ENCODE peak calls at places on chromosomes 3 and 15, in six cellular contexts. H is right atrium auricular region, J is adrenal gland, L is esophagus muscularis mucosa, B is K562, M is PC-3. U is an unnamed sample. For H3K36me3, the result is how much of the 10 kb centered on the place peaks cover.

GRCh38 chr3:96622878-96623277 is 191.5 kb upstream of the EPHA6 start:
- DNase-seq in H (no peak), J (no peak), L (no peak), B (no peak), M (no peak), U (no peak)

GRCh38 chr15:85582719-85583089 is 202.3 kb downstream of the AKAP13 start:
- DNase-seq in H (peak), J (peak), L (no peak), B (peak), M (no peak), U (no peak)

GRCh38 chr3:193040836-193041672 is 123.4 kb upstream of the MB21D2 start:
- DNase-seq in H (no peak), J (peak), L (peak), B (peak), M (peak), U (peak)

GRCh38 chr3:16961621-16962205 is 77.0 kb downstream of the PLCL2 start:
- DNase-seq in H (no peak), J (no peak), L (no peak), B (no peak), M (no peak), U (no peak)

GRCh38 chr15:33724321-33725036 is 243.8 kb upstream of the CHRM5 start:
- DNase-seq in H (no peak), J (no peak), L (no peak), B (no peak), M (no peak), U (no peak)

GRCh38 chr3:133211449-133211848 is 173.3 kb downstream of the TMEM108 start:
- DNase-seq in H (no peak), J (no peak), L (no peak), B (peak), M (no peak), U (no peak)

GRCh38 chr3:153757839-153758238 is 363.4 kb upstream of the ARHGEF26 start:
- DNase-seq in H (no peak), J (no peak), L (no peak), B (no peak), M (no peak), U (no peak)

GRCh38 chr3:116815831-116816588 is 106.4 kb downstream of the TUSC7 start:
- DNase-seq in H (no peak), J (no peak), L (no peak), B (no peak), M (no peak), U (no peak)

GRCh38 chr3:192563417-192563816 is 163.9 kb downstream of the FGF12 start:
- DNase-seq in H (no peak), J (no peak), L (no peak), B (no peak), M (no peak), U (no peak)

GRCh38 chr15:75186044-75186443 is 15.6 kb upstream of the C15orf39 start:
- DNase-seq in H (no peak), J (no peak), L (no peak), B (no peak), M (no peak), U (no peak)

GRCh38 chr3:4718179-4718736 is 225.1 kb downstream of the ITPR1 start:
- DNase-seq in H (no peak), J (no peak), L (no peak), B (no peak), M (no peak), U (no peak)

GRCh38 chr15:49675051-49675450 is 54.2 kb downstream of the DTWD1 start:
- DNase-seq in H (no peak), J (no peak), L (no peak), B (no peak), M (peak), U (peak)

GRCh38 chr15:91522609-91523332 is 330.7 kb upstream of the SLCO3A1 start:
- DNase-seq in H (no peak), J (no peak), L (peak), B (peak), M (peak), U (no peak)

GRCh38 chr3:69439683-69440270 is 53.9 kb upstream of the FRMD4B start:
- DNase-seq in H (no peak), J (no peak), L (no peak), B (peak), M (peak), U (no peak)

GRCh38 chr15:90187257-90187868 is 13.8 kb upstream of the SEMA4B start:
- DNase-seq in H (no peak), J (no peak), L (no peak), B (no peak), M (no peak), U (no peak)

GRCh38 chr3:15440891-15441290 is 13.5 kb downstream of the EAF1 start:
- DNase-seq in H (no peak), J (peak), L (no peak), B (no peak), M (no peak), U (no peak)

GRCh38 chr3:46270474-46270873 is 28.2 kb downstream of the CCR3 start:
- DNase-seq in H (no peak), J (no peak), L (peak), B (no peak), M (no peak), U (no peak)

GRCh38 chr3:171936231-171936841 is 93.2 kb downstream of the TMEM212 start:
- DNase-seq in H (no peak), J (peak), L (no peak), B (peak), M (peak), U (no peak)

GRCh38 chr3:76715426-76715825 is 324.5 kb upstream of the ROBO2 start:
- DNase-seq in H (no peak), J (no peak), L (no peak), B (no peak), M (no peak), U (no peak)
- H3K36me3 ChIP-seq in H (under half), J (under half), L (under half), B (under half), M (under half), U (under half)

DNA sequence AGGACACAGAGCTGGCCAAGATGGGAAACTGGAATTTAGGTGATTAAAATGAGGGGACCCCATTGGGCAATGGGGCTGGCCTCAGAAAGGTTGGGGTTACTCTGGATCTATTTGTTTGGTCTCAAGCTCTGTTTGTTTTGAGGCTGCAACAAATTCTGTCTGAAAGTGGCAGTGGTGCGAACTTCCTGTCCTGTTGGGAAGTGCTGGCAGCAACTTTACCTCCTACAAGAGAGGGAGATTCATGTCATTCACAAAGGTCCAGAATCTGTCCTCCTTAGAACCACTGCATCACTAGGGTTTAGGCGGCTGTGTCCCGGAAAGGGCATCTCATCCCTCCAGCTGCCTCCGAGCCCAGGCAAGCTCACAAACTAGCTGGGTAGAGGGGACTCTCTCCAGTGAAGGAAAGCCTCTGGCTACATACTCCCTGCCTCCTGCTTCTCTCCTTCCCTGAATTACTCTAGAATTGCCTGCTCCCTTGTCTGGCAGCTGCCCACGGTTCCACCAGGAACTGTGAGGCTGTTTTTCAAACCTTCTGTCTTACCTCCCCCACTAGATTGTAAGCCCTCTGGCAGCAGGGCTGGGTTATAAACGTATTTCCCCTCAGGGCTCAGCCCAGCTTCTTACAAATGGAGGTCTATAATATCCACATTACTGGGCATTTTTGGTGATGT is 23.6 kb downstream of the MEGF11 start:
- DNase-seq in H (no peak), J (no peak), L (no peak), B (no peak), M (no peak), U (no peak)
- H3K27ac ChIP-seq in H (no peak), J (no peak), L (no peak), B (no peak), M (no peak), U (no peak)

DNA sequence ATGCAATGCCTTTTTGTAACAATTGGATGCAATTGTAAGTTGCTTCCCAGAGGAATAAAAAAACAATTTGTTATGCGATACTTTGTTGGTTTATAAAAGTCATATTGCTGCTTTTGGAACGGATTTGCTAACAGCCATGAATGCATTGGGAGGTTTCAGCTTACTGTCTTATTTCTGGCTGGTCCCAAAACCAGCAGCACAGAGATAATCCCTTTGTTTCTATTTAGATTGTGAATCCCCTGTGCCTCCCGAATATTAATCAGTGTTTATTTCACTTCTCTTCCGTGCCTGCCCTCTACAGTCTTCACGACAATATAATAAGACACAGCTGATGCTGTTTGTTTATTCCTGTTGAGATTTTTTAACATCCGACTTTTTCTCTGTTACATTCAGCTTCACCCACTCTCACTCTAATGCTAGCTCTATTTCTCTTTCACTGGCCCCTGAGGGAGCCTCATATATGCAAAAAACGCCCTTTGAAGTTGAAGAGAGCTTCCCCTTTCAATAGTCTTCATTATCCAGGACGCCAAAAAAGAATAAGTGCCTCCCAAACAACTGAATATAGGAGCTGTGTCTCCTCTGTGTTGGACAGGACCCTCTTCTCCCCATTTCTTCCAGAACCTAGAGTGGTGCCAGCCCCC is 995.2 kb downstream of the ROBO2 start:
- DNase-seq in H (no peak), J (no peak), L (no peak), B (no peak), M (no peak), U (no peak)
- H3K4me3 ChIP-seq in H (no peak), J (no peak), L (no peak), B (no peak), M (no peak), U (no peak)

GRCh38 chr15:83413054-83413719 is 34.0 kb upstream of the SH3GL3 start:
- DNase-seq in H (no peak), J (no peak), L (no peak), B (no peak), M (no peak), U (no peak)
- H3K36me3 ChIP-seq in H (under half), J (under half), L (under half), B (under half), M (under half), U (under half)

GRCh38 chr15:40100947-40101905 is 7.5 kb downstream of the BMF start:
- DNase-seq in H (no peak), J (no peak), L (no peak), B (no peak), M (peak), U (no peak)
- H3K27ac ChIP-seq in H (peak), J (peak), L (peak), B (no peak), M (no peak), U (no peak)

DNA sequence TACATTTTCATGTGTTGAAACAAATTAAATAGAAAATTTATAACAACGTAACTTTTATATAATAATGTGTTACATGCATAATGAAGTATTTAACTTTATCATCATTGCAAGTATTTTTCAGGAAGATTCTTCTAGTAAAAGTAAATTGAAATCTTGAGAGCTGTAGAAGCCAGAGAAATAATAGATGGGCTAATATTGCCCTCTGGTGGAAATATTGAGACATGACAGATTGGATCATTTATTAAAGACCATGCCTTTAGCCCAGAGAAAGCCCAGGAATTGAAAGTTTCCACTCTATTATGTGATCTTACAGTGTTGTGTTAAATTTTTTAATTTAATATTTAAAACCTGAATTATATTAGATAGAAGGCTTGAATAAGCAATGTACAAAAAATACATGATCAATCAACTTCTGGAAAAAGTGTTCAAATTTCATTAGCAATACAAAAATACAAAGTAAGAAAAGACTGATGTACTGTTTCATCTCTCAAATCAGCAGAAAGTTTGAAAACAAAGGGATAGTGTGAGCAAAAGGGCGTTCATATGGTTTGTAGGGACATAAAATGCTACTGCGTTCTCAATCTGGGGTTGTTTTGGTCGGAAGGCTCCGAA is 52.7 kb upstream of the SPTSSB start:
- DNase-seq in H (no peak), J (no peak), L (no peak), B (peak), M (peak), U (no peak)
- H3K4me3 ChIP-seq in H (no peak), J (no peak), L (no peak), B (no peak), M (no peak), U (no peak)

GRCh38 chr3:118213892-118214291 is 820.8 kb downstream of the IGSF11 start:
- DNase-seq in H (no peak), J (no peak), L (no peak), B (no peak), M (no peak), U (no peak)
- H3K36me3 ChIP-seq in H (under half), J (under half), L (under half), B (under half), M (under half), U (under half)

U was measured in SJSA1.